ENCODE peak calls at places on chromosomes 13 and 19, in eight cellular contexts. M is psoas muscle, S is brain microvascular endothelial cell, L is GM12878, H is ascending aorta, A is A673, Z is Peyer's patch, N is GM23248. Y is an unnamed sample.

GRCh38 chr19:4754248-4754647 is 30.6 kb upstream of the DPP9 start:
- DNase-seq in A (no peak), L (no peak), S (no peak), M (no peak), Z (no peak), H (no peak), N (no peak), Y (no peak)

GRCh38 chr13:27792393-27793218 is at the start of gene GSX1:
- DNase-seq in S (peak), Z (peak), A (peak), H (no peak), M (peak), N (peak), L (no peak), Y (peak)

GRCh38 chr13:94198666-94199065 is 280.8 kb downstream of the DCT start:
- DNase-seq in S (peak), Z (no peak), M (no peak), A (peak), N (no peak), L (no peak), H (no peak), Y (no peak)

GRCh38 chr19:28168557-28168956 is 1044.4 kb downstream of the UQCRFS1 start:
- DNase-seq in Z (no peak), H (no peak), M (no peak), L (no peak), S (no peak), N (no peak), A (peak), Y (no peak)

GRCh38 chr13:44117351-44117750 is 237.6 kb downstream of the LACC1 start:
- DNase-seq in S (no peak), A (peak), H (no peak), L (no peak), N (peak), Z (no peak), M (no peak), Y (no peak)

GRCh38 chr19:17327654-17328516 is 6.8 kb downstream of the ANO8 start:
- DNase-seq in H (no peak), A (no peak), N (no peak), L (no peak), M (no peak), Z (peak), S (no peak), Y (no peak)

GRCh38 chr19:1295169-1296012 is 9.7 kb downstream of the EFNA2 start:
- DNase-seq in L (no peak), S (no peak), Z (no peak), H (no peak), M (no peak), A (peak), N (peak), Y (no peak)

GRCh38 chr13:47004022-47004421 is 107.2 kb upstream of the HTR2A start:
- DNase-seq in M (no peak), L (no peak), H (no peak), S (no peak), Z (no peak), N (no peak), A (no peak), Y (no peak)

GRCh38 chr13:97300871-97301270 is 78.7 kb downstream of the MBNL2 start:
- DNase-seq in Z (no peak), M (no peak), L (no peak), N (no peak), A (no peak), H (no peak), S (no peak), Y (no peak)

GRCh38 chr19:3057275-3057714 is 5.0 kb downstream of the TLE5 start:
- DNase-seq in S (no peak), M (peak), H (peak), A (no peak), Z (no peak), N (peak), L (no peak), Y (peak)

GRCh38 chr13:111040821-111041220 is 74.3 kb upstream of the ARHGEF7 start:
- DNase-seq in L (no peak), A (no peak), Z (no peak), N (no peak), M (no peak), H (no peak), S (no peak), Y (no peak)

GRCh38 chr13:73428137-73428536 is 369.3 kb downstream of the KLF5 start:
- DNase-seq in Z (no peak), H (no peak), S (peak), A (peak), L (no peak), M (no peak), N (peak), Y (no peak)

GRCh38 chr13:112977091-112977490 is 8.1 kb downstream of the MCF2L start:
- DNase-seq in N (no peak), H (no peak), M (no peak), A (no peak), S (no peak), Z (no peak), L (no peak), Y (no peak)

GRCh38 chr19:41083516-41083915 is 4.7 kb upstream of the CYP2A13 start:
- DNase-seq in Z (no peak), N (no peak), L (no peak), H (no peak), A (no peak), S (no peak), M (no peak), Y (no peak)

GRCh38 chr19:39318690-39319089 is 2.0 kb downstream of the LRFN1 start:
- DNase-seq in Z (no peak), N (no peak), L (no peak), H (no peak), S (no peak), M (no peak), A (no peak), Y (no peak)

GRCh38 chr13:113860579-113861432 is 3.1 kb downstream of the GAS6 start:
- DNase-seq in A (no peak), H (no peak), N (no peak), M (no peak), L (no peak), Z (peak), S (no peak), Y (no peak)

GRCh38 chr13:43196171-43196611 is 172.8 kb downstream of the DNAJC15 start:
- DNase-seq in L (no peak), S (no peak), H (no peak), Z (no peak), M (peak), A (peak), N (peak), Y (no peak)

GRCh38 chr19:4600082-4600481 is 39.2 kb upstream of the TNFAIP8L1 start:
- DNase-seq in S (no peak), N (no peak), M (no peak), A (no peak), L (no peak), H (no peak), Z (no peak), Y (no peak)

GRCh38 chr19:41893899-41894298 is 10.9 kb downstream of the ARHGEF1 start:
- DNase-seq in S (peak), L (no peak), A (no peak), H (no peak), N (peak), Z (no peak), M (no peak), Y (no peak)

GRCh38 chr13:94480672-94481145 is 1.2 kb upstream of the DCT start:
- DNase-seq in H (no peak), A (no peak), Z (no peak), M (peak), L (no peak), N (peak), S (no peak), Y (no peak)

GRCh38 chr19:36837902-36838783 is at the start of gene ZNF790:
- DNase-seq in S (peak), H (peak), M (peak), A (peak), Z (peak), L (peak), N (peak), Y (peak)

GRCh38 chr13:114339779-114340534 is 25.7 kb downstream of the CHAMP1 start:
- DNase-seq in A (peak), M (peak), Z (peak), S (no peak), H (no peak), L (no peak), N (peak), Y (no peak)

DNA sequence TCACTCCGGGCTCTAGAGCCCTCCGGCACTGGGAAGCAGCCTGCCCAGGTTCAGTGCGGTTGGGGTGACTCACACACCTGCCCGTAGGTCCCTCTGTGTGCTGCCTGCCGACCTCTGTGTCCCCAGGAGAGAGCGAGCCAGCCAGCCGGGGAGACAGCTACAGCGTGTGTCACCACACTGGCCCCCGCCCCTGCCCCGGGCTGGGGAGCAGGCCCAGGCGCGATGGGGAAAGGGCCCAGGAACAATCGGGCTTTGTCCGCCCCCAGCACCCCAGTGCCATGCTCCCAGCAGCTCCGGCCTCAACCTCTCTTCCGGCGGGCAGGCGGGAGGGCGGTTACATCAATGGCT is at the start of gene KLK6:
- DNase-seq in L (no peak), Z (no peak), S (no peak), A (no peak), H (no peak), N (no peak), M (no peak), Y (peak)
- H3K27ac ChIP-seq in L (no peak), Z (no peak), S (no peak), A (no peak), H (no peak), N (no peak), M (no peak), Y (peak)

DNA sequence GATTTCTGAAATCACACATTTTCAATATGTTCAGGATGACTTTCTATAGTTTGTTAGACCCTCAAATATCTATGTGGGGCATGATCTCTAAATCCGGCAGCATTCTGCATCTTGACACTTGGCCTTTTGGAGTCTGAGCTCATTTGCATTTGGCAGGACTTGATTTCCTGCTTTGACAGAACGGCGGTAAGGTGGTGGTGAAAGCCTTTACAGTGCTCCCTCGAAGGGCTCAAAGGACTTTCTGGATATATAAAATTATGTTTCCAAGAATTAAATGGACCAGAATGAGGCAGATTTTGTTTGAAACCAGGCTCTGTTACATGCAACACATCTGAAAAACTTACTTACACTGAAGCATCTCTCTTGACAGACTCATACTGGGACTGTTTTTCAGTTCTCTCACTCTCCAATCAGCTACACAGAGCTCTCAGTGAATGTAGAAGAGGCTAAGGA is 207.3 kb downstream of the SPRY2 start:
- DNase-seq in M (no peak), A (no peak), S (no peak), L (no peak), N (peak), Z (no peak), H (no peak), Y (no peak)
- H3K27ac ChIP-seq in M (peak), A (peak), S (peak), L (no peak), N (no peak), Z (peak), H (peak), Y (peak)

GRCh38 chr19:55605207-55605636 is 225 bp upstream of the ZNF865 start:
- DNase-seq in H (peak), A (peak), S (peak), N (peak), M (peak), Z (peak), L (peak), Y (peak)

GRCh38 chr19:55603115-55603514 is 2.3 kb upstream of the ZNF865 start:
- DNase-seq in L (no peak), N (no peak), Z (no peak), A (no peak), M (no peak), H (no peak), S (no peak), Y (no peak)

GRCh38 chr19:55602104-55603001 is 2.3 kb downstream of the ZNF524 start:
- DNase-seq in N (no peak), H (no peak), Z (no peak), M (peak), A (no peak), L (no peak), S (no peak), Y (no peak)

GRCh38 chr19:55605637-55606470 is at the start of gene ZNF865:
- DNase-seq in Z (peak), M (peak), H (no peak), S (peak), L (peak), A (peak), N (peak), Y (peak)

GRCh38 chr19:55603581-55604292 is 1.7 kb upstream of the ZNF865 start:
- DNase-seq in N (no peak), Z (no peak), M (no peak), S (no peak), H (no peak), L (no peak), A (no peak), Y (no peak)
- H3K27ac ChIP-seq in N (peak), Z (no peak), M (peak), S (no peak), H (peak), L (no peak), A (peak), Y (no peak)

GRCh38 chr19:10419646-10420443 is 493 bp upstream of the PDE4A start:
- DNase-seq in M (peak), L (no peak), Z (no peak), S (peak), N (peak), A (peak), H (no peak), Y (no peak)

GRCh38 chr19:10421981-10422461 is 1.7 kb downstream of the PDE4A start:
- DNase-seq in L (no peak), M (no peak), H (no peak), N (no peak), A (peak), Z (no peak), S (no peak), Y (no peak)

GRCh38 chr19:10419200-10419645 is 1.1 kb upstream of the PDE4A start:
- DNase-seq in A (peak), L (no peak), M (peak), Z (no peak), H (no peak), S (no peak), N (peak), Y (no peak)

GRCh38 chr19:10421240-10421948 is 1.1 kb downstream of the PDE4A start:
- DNase-seq in Z (no peak), L (no peak), H (no peak), A (peak), S (no peak), M (no peak), N (no peak), Y (no peak)

DNA sequence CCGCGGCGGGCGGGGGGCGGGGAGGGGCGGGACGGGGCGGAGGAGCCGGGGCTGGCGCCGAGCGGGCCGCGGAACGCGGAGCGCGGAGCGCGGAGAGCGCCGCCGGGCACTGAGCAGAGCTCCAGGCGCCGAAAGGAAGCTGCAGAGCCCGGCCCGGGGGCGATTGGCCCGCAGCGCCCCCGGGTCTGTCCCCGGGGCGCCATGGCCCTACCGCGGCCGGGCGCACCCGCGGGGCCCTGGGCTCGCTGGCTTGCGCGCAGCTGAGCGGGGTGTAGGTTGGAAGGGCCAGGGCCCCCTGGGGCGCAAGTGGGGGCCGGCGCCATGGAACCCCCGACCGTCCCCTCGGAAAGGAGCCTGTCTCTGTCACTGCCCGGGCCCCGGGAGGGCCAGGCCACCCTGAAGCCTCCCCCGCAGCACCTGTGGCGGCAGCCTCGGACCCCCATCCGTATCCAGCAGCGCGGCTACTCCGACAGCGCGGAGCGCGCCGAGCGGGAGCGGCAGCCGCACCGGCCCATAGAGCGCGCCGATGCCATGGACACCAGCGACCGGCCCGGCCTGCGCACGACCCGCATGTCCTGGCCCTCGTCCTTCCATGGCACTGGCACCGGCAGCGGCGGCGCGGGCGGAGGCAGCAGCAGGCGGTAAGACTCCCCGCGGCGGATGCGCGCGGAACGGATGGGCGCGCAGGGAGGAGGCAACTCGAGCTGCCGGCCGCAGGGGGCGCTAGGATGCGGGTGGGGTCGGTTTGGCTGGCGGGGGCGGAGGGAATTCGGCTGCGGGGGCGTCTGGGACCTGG is at the start of gene PDE4A:
- DNase-seq in N (peak), L (no peak), M (peak), A (peak), H (no peak), Z (no peak), S (no peak), Y (no peak)
- H3K27ac ChIP-seq in N (no peak), L (no peak), M (no peak), A (peak), H (no peak), Z (no peak), S (no peak), Y (no peak)

GRCh38 chr19:8305798-8306197 is 2.4 kb downstream of the CD320 start:
- DNase-seq in S (no peak), N (no peak), A (no peak), Z (peak), L (no peak), H (no peak), M (peak), Y (no peak)

GRCh38 chr19:8306235-8307054 is 1.7 kb downstream of the CD320 start:
- DNase-seq in Z (peak), L (no peak), S (no peak), A (no peak), N (no peak), H (no peak), M (peak), Y (no peak)

GRCh38 chr19:8302734-8303133 is 5.4 kb downstream of the CD320 start:
- DNase-seq in S (no peak), N (no peak), H (no peak), L (no peak), M (no peak), Z (peak), A (no peak), Y (no peak)

GRCh38 chr19:8307400-8307964 is 676 bp downstream of the CD320 start:
- DNase-seq in H (no peak), M (no peak), L (no peak), S (no peak), N (peak), A (no peak), Z (no peak), Y (no peak)

DNA sequence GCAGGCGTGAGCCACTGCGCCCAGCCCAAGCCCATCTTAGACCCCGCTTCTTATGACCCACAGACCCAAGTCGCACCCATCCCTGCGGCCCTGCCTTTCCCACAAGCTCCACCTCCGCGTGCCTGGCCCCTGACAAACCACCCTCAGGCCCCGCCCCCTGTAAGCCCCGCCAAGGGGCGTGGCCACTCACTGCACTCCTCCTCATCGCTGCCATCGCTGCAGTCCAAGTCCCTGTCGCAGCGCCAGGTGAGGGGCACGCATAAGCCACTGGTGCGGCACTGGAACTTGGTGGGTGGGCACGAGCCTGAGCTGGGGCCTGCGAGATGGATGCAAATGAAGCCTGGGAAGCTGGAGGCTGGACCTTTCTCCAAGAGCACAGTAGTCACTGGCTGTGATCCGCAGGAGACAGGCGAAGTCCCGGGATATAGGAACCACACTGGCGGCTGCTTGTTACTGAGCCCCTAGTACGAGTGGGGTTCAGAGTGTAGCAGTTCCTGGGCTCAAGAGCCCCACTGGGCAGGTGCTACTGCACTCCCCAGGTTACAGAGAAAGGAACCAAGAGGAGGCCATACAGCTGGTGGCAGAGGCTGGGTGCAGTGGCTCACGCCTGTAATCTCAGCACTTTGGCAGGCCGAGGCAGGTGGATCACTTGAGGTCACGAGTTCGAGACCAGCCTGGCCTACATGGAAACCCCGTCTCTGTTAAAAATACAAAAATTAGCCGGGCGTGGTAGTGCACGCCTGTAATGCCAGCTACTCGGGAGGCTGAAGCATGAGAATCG is 3.1 kb downstream of the CD320 start:
- DNase-seq in N (no peak), M (peak), H (no peak), L (no peak), A (peak), S (no peak), Z (peak), Y (no peak)
- H3K27ac ChIP-seq in N (no peak), M (no peak), H (no peak), L (no peak), A (no peak), S (no peak), Z (no peak), Y (no peak)

Y was measured in substantia nigra.